ENCODE peak calls at places on chromosomes 2 and 18, in ten cellular contexts. L is choroid plexus epithelial cell, Z is AG04450, P is AG10803, U is GM23338, K is astrocyte of the spinal cord, G is PC-3, T is tibial artery, R is IMR-90, B is cardiac muscle cell. X is an unnamed sample.

GRCh38 chr2:47629501-47630460 is 153.2 kb upstream of the MSH6 start:
- DNase-seq in R (no peak), K (no peak), B (no peak), T (no peak), P (no peak), U (no peak), G (no peak), L (no peak), Z (no peak), X (no peak)

GRCh38 chr2:98917031-98917459 is 19.0 kb downstream of the CRACDL start:
- DNase-seq in P (peak; percentile 86), Z (peak; percentile 54), L (peak; percentile 67), G (peak; percentile 84), B (no peak), K (peak; percentile 85), R (peak; percentile 84), U (no peak), T (peak; percentile 16), X (peak; percentile 80)

GRCh38 chr2:68024450-68024849 is 38.4 kb downstream of the C1D start:
- DNase-seq in B (no peak), P (no peak), L (no peak), U (no peak), T (no peak), K (no peak), Z (no peak), R (no peak), G (no peak), X (no peak)

GRCh38 chr2:175823291-175824073 is 178.6 kb downstream of the LNPK start:
- DNase-seq in K (peak; percentile 63), L (no peak), Z (no peak), R (no peak), U (no peak), P (peak; percentile 33), G (no peak), B (no peak), T (no peak), X (no peak)

GRCh38 chr18:29652797-29653196 is 1389.7 kb downstream of the DSC3 start:
- DNase-seq in K (no peak), T (no peak), Z (no peak), B (no peak), U (no peak), R (no peak), P (no peak), L (no peak), G (peak; percentile 32), X (no peak)

GRCh38 chr18:9422816-9423519 is 52.3 kb upstream of the RALBP1 start:
- DNase-seq in B (no peak), Z (no peak), R (no peak), U (no peak), T (no peak), P (no peak), L (no peak), K (no peak), G (peak; percentile 93), X (no peak)

GRCh38 chr18:63155910-63156773 is 163.4 kb downstream of the BCL2 start:
- DNase-seq in T (no peak), G (no peak), K (no peak), R (no peak), L (no peak), B (no peak), Z (no peak), P (no peak), U (no peak), X (no peak)

GRCh38 chr18:69484699-69485396 is 84.2 kb downstream of the DOK6 start:
- DNase-seq in K (peak; percentile 45), R (peak; percentile 81), G (peak; percentile 44), T (no peak), U (peak; percentile 56), Z (peak; percentile 18), P (peak; percentile 49), L (peak; percentile 76), B (peak; percentile 3), X (peak; percentile 57)

GRCh38 chr2:222309361-222309760 is 10.6 kb upstream of the PAX3 start:
- DNase-seq in L (no peak), U (no peak), R (no peak), G (no peak), K (no peak), Z (no peak), B (no peak), P (no peak), T (no peak), X (no peak)

GRCh38 chr2:217947341-217948316 is 55.2 kb downstream of the TNS1 start:
- DNase-seq in K (no peak), R (no peak), U (peak; percentile 82), G (no peak), L (no peak), B (no peak), Z (no peak), P (no peak), T (peak; percentile 48), X (no peak)

GRCh38 chr2:174951746-174952145 is 53.4 kb downstream of the CHN1 start:
- DNase-seq in G (peak; percentile 62), L (peak; percentile 88), P (peak; percentile 76), Z (peak; percentile 65), U (no peak), B (peak; percentile 31), K (peak; percentile 82), T (no peak), R (peak; percentile 87), X (peak; percentile 81)

GRCh38 chr2:184425083-184425482 is 173.2 kb upstream of the ZNF804A start:
- DNase-seq in R (no peak), G (no peak), P (no peak), T (no peak), K (no peak), Z (no peak), B (no peak), U (no peak), L (no peak), X (no peak)

GRCh38 chr18:78579854-78580577 is 399.6 kb upstream of the SALL3 start:
- DNase-seq in B (no peak), U (no peak), G (no peak), R (no peak), L (no peak), P (no peak), K (no peak), T (no peak), Z (no peak), X (no peak)
- TF ChIP-seq CTCF in B (no peak), U (no peak), G (no peak), R (no peak), L (no peak), P (no peak), K (no peak), T (no peak), Z (no peak), X (no peak)

GRCh38 chr18:3593381-3593903 is 143.5 kb downstream of the TGIF1 start:
- DNase-seq in B (no peak), L (peak; percentile 95), P (peak; percentile 83), K (peak; percentile 95), G (peak; percentile 57), R (peak; percentile 87), T (no peak), Z (no peak), U (peak; percentile 59), X (peak; percentile 68)

GRCh38 chr18:3594760-3595241 is 144.8 kb downstream of the TGIF1 start:
- DNase-seq in R (peak; percentile 49), U (no peak), B (no peak), K (peak; percentile 58), T (no peak), G (peak; percentile 35), P (peak; percentile 53), L (peak; percentile 44), Z (no peak), X (peak; percentile 53)

GRCh38 chr18:3593904-3594759 is 144.2 kb downstream of the TGIF1 start:
- DNase-seq in T (peak; percentile 93), P (peak; percentile 98), G (peak; percentile 94), R (peak; percentile 98), Z (peak; percentile 96), K (peak; percentile 99), B (peak; percentile 93), U (peak; percentile 86), L (peak; percentile 99), X (peak; percentile 94)

GRCh38 chr18:3590096-3590655 is 140.2 kb downstream of the TGIF1 start:
- DNase-seq in Z (no peak), K (no peak), U (no peak), R (no peak), T (no peak), L (no peak), B (no peak), G (no peak), P (no peak), X (no peak)

DNA sequence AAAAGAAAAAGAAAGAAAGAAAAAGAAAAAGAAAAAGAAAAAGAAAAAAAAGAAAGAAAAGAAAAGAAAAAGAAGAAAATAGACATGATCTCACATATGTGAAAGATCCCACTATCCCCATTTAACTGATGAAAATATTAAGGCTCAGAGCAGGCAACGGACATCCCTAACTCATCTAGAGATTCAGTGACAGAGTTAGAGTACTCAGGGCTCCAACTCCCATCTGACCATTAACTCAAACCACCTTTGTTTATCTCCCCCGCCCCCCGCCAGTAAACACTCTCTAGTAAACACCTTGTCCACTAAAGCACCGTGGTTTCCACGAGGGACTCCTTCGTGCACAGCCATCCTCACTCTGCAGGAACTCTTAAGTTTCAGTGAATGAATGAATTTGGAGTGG is 142.9 kb downstream of the TGIF1 start:
- DNase-seq in K (no peak), B (no peak), T (no peak), L (no peak), Z (no peak), G (no peak), R (no peak), U (peak; percentile 58), P (no peak), X (no peak)
- H3K4me3 ChIP-seq in K (no peak overlapping the region), B (no peak overlapping the region), T (no peak overlapping the region), L (no peak overlapping the region), Z (peak overlapping the region; percentile 34), G (peak overlapping the region; percentile 60), R (no peak overlapping the region), U (peak overlapping the region; percentile 48), P (no peak overlapping the region), X (no peak overlapping the region)

GRCh38 chr2:118032169-118033013 is 18.5 kb upstream of the CCDC93 start:
- DNase-seq in T (no peak), G (peak; percentile 68), P (peak; percentile 45), L (peak; percentile 65), K (peak; percentile 31), B (peak; percentile 65), Z (no peak), R (peak; percentile 34), U (peak; percentile 73), X (no peak)
- TF ChIP-seq CTCF in T (peak; percentile 60), G (peak; percentile 83), P (peak; percentile 83), L (peak; percentile 77), K (peak; percentile 79), B (peak; percentile 76), Z (peak; percentile 77), R (peak; percentile 69), U (peak; percentile 76), X (peak; percentile 73)

DNA sequence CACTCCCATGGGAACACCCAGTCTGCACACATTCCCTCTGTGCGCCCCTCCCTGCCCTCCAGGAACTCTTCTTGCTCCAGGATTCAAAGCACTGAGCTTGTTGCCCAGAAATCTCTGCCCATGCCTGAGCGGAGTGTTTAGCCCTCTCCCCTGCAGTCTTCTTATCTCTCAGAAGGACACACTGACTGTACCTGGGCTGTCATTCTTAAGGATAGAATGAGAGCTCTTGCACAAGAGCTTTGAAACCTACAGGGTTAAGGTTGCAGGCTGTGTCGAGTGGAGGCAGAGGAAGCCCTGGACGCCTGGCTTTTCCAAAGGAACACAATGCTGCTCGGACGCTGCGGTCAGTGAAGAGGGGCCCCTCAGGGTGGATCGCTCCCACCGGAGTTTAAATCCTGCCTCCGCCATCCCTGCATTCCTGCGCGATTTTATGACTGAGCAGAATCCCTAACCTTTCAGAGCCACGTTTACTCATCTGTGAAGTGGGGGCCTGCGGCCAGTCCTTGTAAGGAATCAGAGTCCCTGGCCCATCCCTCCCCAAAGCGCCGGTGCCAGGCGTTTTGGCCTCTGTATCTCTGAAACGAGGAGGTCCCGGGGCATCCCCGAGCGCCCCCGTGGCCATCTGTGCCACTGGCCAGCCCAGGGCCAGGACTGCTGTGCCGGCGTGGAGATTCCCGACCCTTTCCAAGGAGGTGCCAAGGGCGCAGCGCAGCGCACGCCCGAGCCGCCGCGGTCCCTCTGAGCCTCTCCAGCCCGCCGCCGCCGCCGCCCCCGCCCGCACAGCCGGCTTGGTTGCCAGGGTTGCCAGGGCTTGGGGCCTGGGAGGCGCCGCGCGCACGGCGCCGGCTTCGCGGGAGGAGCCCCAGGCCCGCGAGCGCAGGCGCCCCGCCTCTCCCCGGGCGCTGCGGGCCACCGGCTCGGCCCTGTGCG is 58.9 kb downstream of the FAM168B start:
- DNase-seq in B (peak; percentile 79), T (peak; percentile 51), P (no peak), U (peak; percentile 72), L (peak; percentile 12), R (peak; percentile 15), Z (no peak), G (no peak), K (no peak), X (peak; percentile 38)
- H3K4me3 ChIP-seq in B (peak overlapping the region; percentile 52), T (peak overlapping the region; percentile 45), P (peak overlapping the region; percentile 46), U (peak overlapping the region; percentile 78), L (peak overlapping the region; percentile 46), R (peak overlapping the region; percentile 53), Z (peak overlapping the region; percentile 25), G (no peak overlapping the region), K (no peak overlapping the region), X (peak overlapping the region; percentile 42)